ENCODE peak calls at places on chromosome 20, in four cellular contexts. W is AG08396; P is mesenchymal stem cell; A is activated CD8-positive, alpha-beta T cell treated with anti-CD3 and anti-CD28 coated beads for 36 hours. C is an unnamed sample.

GRCh38 chr20:60754866-60755265 is 497.2 kb upstream of the CDH4 start:
- DNase-seq in W (no peak), P (no peak), A (no peak), C (no peak)

GRCh38 chr20:55567826-55568225 is 437.5 kb downstream of the CBLN4 start:
- DNase-seq in W (no peak), P (no peak), A (no peak), C (no peak)

GRCh38 chr20:7248392-7248992 is 481.0 kb downstream of the BMP2 start:
- DNase-seq in W (no peak), P (no peak), A (no peak), C (no peak)

GRCh38 chr20:33685328-33686007 is 717 bp downstream of the E2F1 start:
- DNase-seq in W (peak), P (peak), A (peak), C (no peak)

GRCh38 chr20:47330933-47331708 is 25.4 kb downstream of the ZMYND8 start:
- DNase-seq in W (peak), P (peak), A (peak), C (peak)

GRCh38 chr20:45944151-45944964 is 9.9 kb downstream of the PCIF1 start:
- DNase-seq in W (no peak), P (peak), A (no peak), C (peak)

GRCh38 chr20:1622450-1622849 is 2.6 kb upstream of the SIRPB1 start:
- DNase-seq in W (no peak), P (no peak), A (no peak), C (no peak)

GRCh38 chr20:46056970-46057855 is 28.2 kb downstream of the SLC12A5 start:
- DNase-seq in W (peak), P (peak), A (peak), C (peak)

GRCh38 chr20:7806831-7807230 is 133.4 kb downstream of the HAO1 start:
- DNase-seq in W (no peak), P (no peak), A (no peak), C (no peak)

GRCh38 chr20:8690074-8690473 is 378.8 kb upstream of the PLCB4 start:
- DNase-seq in W (no peak), P (no peak), A (no peak), C (no peak)

GRCh38 chr20:22411568-22412450 is 172.6 kb downstream of the FOXA2 start:
- DNase-seq in W (no peak), P (no peak), A (no peak), C (peak)

GRCh38 chr20:31406115-31406514 is at the start of gene DEFB121:
- DNase-seq in W (no peak), P (no peak), A (no peak), C (no peak)

GRCh38 chr20:46199198-46199597 is 81.1 kb downstream of the CD40 start:
- DNase-seq in W (no peak), P (no peak), A (peak), C (no peak)

GRCh38 chr20:46355778-46356177 is 47.5 kb upstream of the CDH22 start:
- DNase-seq in W (no peak), P (no peak), A (no peak), C (no peak)

GRCh38 chr20:64100946-64101688 is 6.2 kb downstream of the NPBWR2 start:
- DNase-seq in W (no peak), P (no peak), A (peak), C (no peak)

GRCh38 chr20:64180673-64181072 is 16.4 kb downstream of the MYT1 start:
- DNase-seq in W (no peak), P (no peak), A (no peak), C (no peak)

GRCh38 chr20:46188866-46189265 is 70.8 kb downstream of the CD40 start:
- DNase-seq in W (no peak), P (no peak), A (no peak), C (no peak)

GRCh38 chr20:61767776-61768494 is 297.7 kb downstream of the TAF4 start:
- DNase-seq in W (no peak), P (no peak), A (no peak), C (no peak)

GRCh38 chr20:61516398-61517208 is 264.5 kb downstream of the CDH4 start:
- DNase-seq in W (peak), P (peak), A (no peak), C (no peak)

GRCh38 chr20:53077373-53078205 is 105.4 kb downstream of the TSHZ2 start:
- DNase-seq in W (no peak), P (peak), A (no peak), C (peak)

GRCh38 chr20:1281279-1282057 is 15.4 kb downstream of the SNPH start:
- DNase-seq in W (no peak), P (no peak), A (no peak), C (no peak)

GRCh38 chr20:1741309-1742048 is 83.9 kb upstream of the SIRPG start:
- DNase-seq in W (no peak), P (no peak), A (no peak), C (no peak)

GRCh38 chr20:19826179-19826914 is 68.3 kb downstream of the RIN2 start:
- DNase-seq in W (no peak), P (no peak), A (no peak), C (no peak)

GRCh38 chr20:59850018-59850641 is 83.3 kb downstream of the SYCP2 start:
- DNase-seq in W (no peak), P (peak), A (no peak), C (peak)

GRCh38 chr20:23727016-23727415 is 23.7 kb downstream of the CST1 start:
- DNase-seq in W (no peak), P (no peak), A (no peak), C (no peak)

GRCh38 chr20:2822073-2822472 is 5.9 kb downstream of the TMEM239 start:
- DNase-seq in W (no peak), P (no peak), A (peak), C (peak)

GRCh38 chr20:49573900-49574416 is 6.0 kb upstream of the PTGIS start:
- DNase-seq in W (peak), P (no peak), A (no peak), C (peak)

GRCh38 chr20:57596998-57597939 is 23.0 kb downstream of the ZBP1 start:
- DNase-seq in W (peak), P (peak), A (peak), C (peak)

GRCh38 chr20:37378785-37379598 is 33.1 kb downstream of the SRC start:
- DNase-seq in W (no peak), P (peak), A (no peak), C (peak)

GRCh38 chr20:60202046-60202445 is 243.8 kb downstream of the CDH26 start:
- DNase-seq in W (no peak), P (no peak), A (no peak), C (no peak)

GRCh38 chr20:4606046-4606445 is 115.7 kb upstream of the PRND start:
- DNase-seq in W (no peak), P (no peak), A (no peak), C (no peak)